ENCODE peak calls at places on chromosomes 1 and 21, in eight cellular contexts. Y is spleen, Q is heart left ventricle, V is lower leg skin, H is cardiac fibroblast, L is mammary epithelial cell, A is upper lobe of left lung, T is upper lobe of right lung. W is an unnamed sample.
A peak's percentile ranks its signal among the peaks of the same experiment; 100 is the strongest.

GRCh38 chr1:78334952-78335351 is 155.8 kb upstream of the PTGFR start:
- DNase-seq in Y (no peak), Q (no peak), V (no peak), H (peak; percentile 35), L (no peak), A (no peak), T (no peak), W (no peak)

GRCh38 chr1:233112184-233113008 is 162.0 kb downstream of the NTPCR start:
- DNase-seq in Y (no peak), Q (no peak), V (no peak), H (peak; percentile 53), L (no peak), A (no peak), T (no peak), W (no peak)

GRCh38 chr21:43667191-43667904 is 8.0 kb downstream of the RRP1B start:
- DNase-seq in Y (no peak), Q (no peak), V (peak; percentile 23), H (peak; percentile 72), L (peak; percentile 68), A (no peak), T (no peak), W (no peak)

GRCh38 chr1:4585216-4585615 is 69.2 kb upstream of the AJAP1 start:
- DNase-seq in Y (no peak), Q (no peak), V (peak; percentile 81), H (no peak), L (no peak), A (no peak), T (no peak), W (no peak)

GRCh38 chr1:85692730-85693314 is 15.4 kb downstream of the ZNHIT6 start:
- DNase-seq in Y (no peak), Q (no peak), V (no peak), H (peak; percentile 82), L (peak; percentile 17), A (no peak), T (no peak), W (no peak)

GRCh38 chr1:114512595-114513280 is 1.7 kb upstream of the TRIM33 start:
- DNase-seq in Y (peak; percentile 79), Q (no peak), V (no peak), H (no peak), L (no peak), A (peak; percentile 52), T (no peak), W (no peak)

GRCh38 chr1:54278941-54279422 is 79.0 kb downstream of the MRPL37 start:
- DNase-seq in Y (no peak), Q (peak; percentile 28), V (no peak), H (peak; percentile 58), L (no peak), A (no peak), T (no peak), W (no peak)

GRCh38 chr1:24870551-24871195 is 59.4 kb downstream of the RUNX3 start:
- DNase-seq in Y (no peak), Q (no peak), V (peak; percentile 82), H (no peak), L (no peak), A (peak; percentile 74), T (no peak), W (no peak)

GRCh38 chr1:48947761-48948537 is 171.3 kb upstream of the BEND5 start:
- DNase-seq in Y (no peak), Q (no peak), V (no peak), H (no peak), L (no peak), A (no peak), T (no peak), W (no peak)

GRCh38 chr1:229905031-229905545 is 161.9 kb upstream of the GALNT2 start:
- DNase-seq in Y (no peak), Q (no peak), V (no peak), H (no peak), L (no peak), A (no peak), T (no peak), W (no peak)

GRCh38 chr1:27588256-27589232 is 15.4 kb downstream of the AHDC1 start:
- DNase-seq in Y (no peak), Q (no peak), V (no peak), H (no peak), L (no peak), A (peak; percentile 66), T (no peak), W (no peak)

GRCh38 chr1:37040773-37041172 is 6.5 kb upstream of the GRIK3 start:
- DNase-seq in Y (no peak), Q (no peak), V (no peak), H (no peak), L (no peak), A (no peak), T (no peak), W (no peak)

GRCh38 chr1:42576935-42577334 is 81.3 kb upstream of the PPIH start:
- DNase-seq in Y (no peak), Q (no peak), V (no peak), H (no peak), L (no peak), A (no peak), T (no peak), W (no peak)

GRCh38 chr21:33127154-33127893 is 57.4 kb downstream of the OLIG1 start:
- DNase-seq in Y (peak; percentile 84), Q (peak; percentile 63), V (peak; percentile 88), H (peak; percentile 66), L (peak; percentile 44), A (no peak), T (peak; percentile 77), W (peak; percentile 81)

GRCh38 chr1:231522038-231522437 is 6.4 kb upstream of the TSNAX start:
- DNase-seq in Y (no peak), Q (no peak), V (no peak), H (no peak), L (no peak), A (no peak), T (no peak), W (no peak)

GRCh38 chr1:98766241-98766640 is 104.7 kb downstream of the SNX7 start:
- DNase-seq in Y (no peak), Q (no peak), V (no peak), H (no peak), L (no peak), A (no peak), T (no peak), W (no peak)

GRCh38 chr1:24928631-24929090 is 1.4 kb downstream of the RUNX3 start:
- DNase-seq in Y (peak; percentile 83), Q (no peak), V (no peak), H (no peak), L (no peak), A (no peak), T (no peak), W (no peak)

GRCh38 chr1:185957441-185958363 is 223.5 kb downstream of the HMCN1 start:
- DNase-seq in Y (no peak), Q (no peak), V (no peak), H (no peak), L (no peak), A (no peak), T (no peak), W (no peak)

GRCh38 chr1:27349784-27350672 is 8.2 kb downstream of the SYTL1 start:
- DNase-seq in Y (peak; percentile 85), Q (peak; percentile 70), V (peak; percentile 92), H (peak; percentile 82), L (no peak), A (peak; percentile 94), T (peak; percentile 90), W (no peak)

GRCh38 chr1:228515200-228515834 is 28.1 kb downstream of the RNF187 start:
- DNase-seq in Y (no peak), Q (no peak), V (peak; percentile 69), H (peak; percentile 70), L (no peak), A (no peak), T (no peak), W (no peak)

GRCh38 chr1:186887198-186887597 is 58.4 kb downstream of the PLA2G4A start:
- DNase-seq in Y (no peak), Q (no peak), V (no peak), H (no peak), L (peak; percentile 47), A (no peak), T (no peak), W (no peak)

GRCh38 chr1:155938220-155938627 is 3.2 kb upstream of the RXFP4 start:
- DNase-seq in Y (no peak), Q (peak; percentile 48), V (peak; percentile 32), H (peak; percentile 80), L (peak; percentile 67), A (no peak), T (no peak), W (no peak)
- TF ChIP-seq CTCF in Y (peak; percentile 69), Q (peak; percentile 62), V (peak; percentile 20), H (peak; percentile 65), L (peak; percentile 78), A (peak; percentile 50), T (peak; percentile 64), W (peak; percentile 67)

DNA sequence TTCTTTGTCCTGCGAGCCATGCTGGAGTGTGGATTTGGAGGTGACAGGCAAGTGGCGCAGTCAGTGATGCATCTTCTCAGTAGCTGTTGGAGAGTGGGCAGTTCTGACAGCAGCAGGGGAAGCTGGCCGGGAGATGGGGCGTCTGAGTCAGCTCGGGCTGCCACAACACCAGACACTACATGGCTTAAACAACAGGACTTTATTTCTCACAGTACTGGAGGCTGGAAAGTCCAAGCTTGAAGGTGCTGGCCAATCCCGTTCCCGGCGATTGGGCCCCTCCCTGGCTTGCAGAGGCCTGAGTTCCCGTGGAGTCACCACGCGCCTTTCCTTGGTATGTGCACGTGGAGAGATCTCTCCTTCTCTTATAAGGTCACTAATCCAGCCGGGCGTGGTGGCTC is 16.6 kb downstream of the SLC27A3 start:
- DNase-seq in Y (peak; percentile 73), Q (no peak), V (peak; percentile 84), H (peak; percentile 41), L (peak; percentile 81), A (no peak), T (peak; percentile 62), W (peak; percentile 76)
- TF ChIP-seq CTCF in Y (no peak), Q (no peak), V (no peak), H (no peak), L (no peak), A (no peak), T (no peak), W (no peak)

GRCh38 chr1:30380625-30380984 is 342.8 kb downstream of the MATN1 start:
- DNase-seq in Y (no peak), Q (no peak), V (no peak), H (no peak), L (no peak), A (no peak), T (no peak), W (no peak)
- TF ChIP-seq CTCF in Y (no peak), Q (no peak), V (no peak), H (no peak), L (no peak), A (no peak), T (no peak), W (peak; percentile 68)

GRCh38 chr1:201015551-201016091 is 7.9 kb downstream of the KIF21B start:
- DNase-seq in Y (peak; percentile 61), Q (no peak), V (no peak), H (peak; percentile 17), L (no peak), A (no peak), T (no peak), W (no peak)

GRCh38 chr1:201016211-201016651 is 7.3 kb downstream of the KIF21B start:
- DNase-seq in Y (peak; percentile 74), Q (no peak), V (no peak), H (peak; percentile 40), L (no peak), A (no peak), T (peak; percentile 63), W (no peak)

GRCh38 chr1:201019321-201019977 is 4.1 kb downstream of the KIF21B start:
- DNase-seq in Y (peak; percentile 97), Q (peak; percentile 40), V (peak; percentile 93), H (peak; percentile 61), L (peak; percentile 25), A (peak; percentile 76), T (peak; percentile 86), W (peak; percentile 83)

GRCh38 chr1:201017828-201018163 is 5.7 kb downstream of the KIF21B start:
- DNase-seq in Y (peak; percentile 72), Q (no peak), V (no peak), H (no peak), L (no peak), A (no peak), T (no peak), W (no peak)

GRCh38 chr1:201016943-201017827 is 6.3 kb downstream of the KIF21B start:
- DNase-seq in Y (peak; percentile 80), Q (no peak), V (no peak), H (no peak), L (no peak), A (no peak), T (peak; percentile 59), W (no peak)
- TF ChIP-seq CTCF in Y (no peak), Q (no peak), V (no peak), H (no peak), L (no peak), A (no peak), T (no peak), W (no peak)